ENCODE peak calls at places on chromosomes 5 and 9, in six cellular contexts. V is tibial artery, Z is spleen, O is ascending aorta, Y is adipocyte, G is keratinocyte. K is an unnamed sample. For H3K4me1 and H3K9me3, the result is how much of the 10 kb centered on the place peaks cover.

GRCh38 chr5:119537704-119538103 is 85.4 kb downstream of the HSD17B4 start:
- DNase-seq in V (no peak), Z (no peak), O (no peak), Y (no peak), G (peak), K (no peak)

GRCh38 chr5:177542816-177543472 is 11.4 kb downstream of the FAM193B start:
- DNase-seq in V (no peak), Z (no peak), O (no peak), Y (no peak), G (no peak), K (no peak)

GRCh38 chr9:91930475-91930874 is 19.6 kb downstream of the ROR2 start:
- DNase-seq in V (no peak), Z (no peak), O (no peak), Y (no peak), G (no peak), K (no peak)

GRCh38 chr9:38039907-38040682 is 28.9 kb downstream of the SHB start:
- DNase-seq in V (no peak), Z (no peak), O (no peak), Y (no peak), G (no peak), K (no peak)

GRCh38 chr5:82164109-82164956 is 113.8 kb downstream of the RPS23 start:
- DNase-seq in V (no peak), Z (no peak), O (no peak), Y (peak), G (no peak), K (peak)

GRCh38 chr5:42397267-42397666 is 26.0 kb upstream of the GHR start:
- DNase-seq in V (no peak), Z (no peak), O (no peak), Y (no peak), G (no peak), K (no peak)

GRCh38 chr9:132800038-132800648 is 77.9 kb downstream of the AK8 start:
- DNase-seq in V (peak), Z (peak), O (no peak), Y (peak), G (peak), K (peak)

GRCh38 chr5:131854134-131854533 is 57.3 kb upstream of the FNIP1 start:
- DNase-seq in V (no peak), Z (no peak), O (no peak), Y (peak), G (no peak), K (no peak)

GRCh38 chr5:113552137-113552536 is 38.6 kb downstream of the YTHDC2 start:
- DNase-seq in V (no peak), Z (no peak), O (no peak), Y (no peak), G (no peak), K (no peak)

GRCh38 chr9:87725356-87725899 is 491 bp upstream of the CTSL start:
- DNase-seq in V (peak), Z (no peak), O (no peak), Y (peak), G (no peak), K (peak)

GRCh38 chr5:34022131-34022705 is 14.4 kb upstream of the AMACR start:
- DNase-seq in V (no peak), Z (no peak), O (no peak), Y (no peak), G (no peak), K (no peak)

GRCh38 chr5:142690641-142691040 is 4.8 kb upstream of the FGF1 start:
- DNase-seq in V (no peak), Z (no peak), O (no peak), Y (no peak), G (no peak), K (no peak)

GRCh38 chr9:114177423-114178064 is 22.2 kb downstream of the COL27A1 start:
- DNase-seq in V (no peak), Z (peak), O (no peak), Y (peak), G (no peak), K (peak)

GRCh38 chr5:98458726-98459125 is 314.7 kb upstream of the RGMB start:
- DNase-seq in V (no peak), Z (no peak), O (no peak), Y (peak), G (no peak), K (no peak)

GRCh38 chr5:66923922-66924321 is 272.7 kb downstream of the CD180 start:
- DNase-seq in V (no peak), Z (no peak), O (no peak), Y (no peak), G (no peak), K (no peak)

GRCh38 chr5:126471875-126472537 is 48.8 kb downstream of the GRAMD2B start:
- DNase-seq in V (no peak), Z (no peak), O (no peak), Y (peak), G (no peak), K (no peak)

GRCh38 chr5:98109561-98110006 is 663.9 kb upstream of the RGMB start:
- DNase-seq in V (no peak), Z (no peak), O (no peak), Y (peak), G (no peak), K (no peak)

DNA sequence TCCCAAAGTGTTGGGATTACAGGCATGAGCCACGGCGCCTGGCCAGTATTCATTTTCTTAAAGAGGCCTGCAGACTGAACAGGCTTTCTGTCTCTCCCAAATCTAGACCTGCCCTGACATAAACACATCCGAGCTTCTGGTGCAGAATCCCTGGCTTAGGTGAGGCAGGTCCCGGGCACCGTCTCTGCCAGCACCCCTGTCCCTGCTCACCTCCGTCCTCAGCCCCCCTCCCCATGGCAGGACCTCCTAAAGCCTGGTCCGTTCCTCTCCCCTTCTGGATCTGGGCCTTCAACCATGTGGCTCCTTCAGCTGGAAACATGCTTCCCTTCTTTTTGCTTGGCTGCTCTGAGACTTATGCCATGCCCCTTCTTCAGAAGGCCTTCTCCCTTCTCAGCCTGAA is 22.7 kb upstream of the RXRA start:
- DNase-seq in V (peak), Z (peak), O (no peak), Y (no peak), G (no peak), K (no peak)
- H3K4me3 ChIP-seq in V (no peak), Z (no peak), O (no peak), Y (no peak), G (no peak), K (no peak)

GRCh38 chr5:125220284-125220683 is 473.8 kb upstream of the ZNF608 start:
- DNase-seq in V (no peak), Z (no peak), O (no peak), Y (no peak), G (no peak), K (no peak)
- H3K4me1 ChIP-seq in V (under half), Z (under half), O (under half), Y (under half), G (under half), K (under half)

GRCh38 chr9:96818535-96818934 is 35.8 kb downstream of the ZNF782 start:
- DNase-seq in V (no peak), Z (no peak), O (no peak), Y (no peak), G (no peak), K (no peak)

GRCh38 chr9:96813607-96814006 is 35.7 kb upstream of the ZNF510 start:
- DNase-seq in V (no peak), Z (no peak), O (no peak), Y (no peak), G (no peak), K (no peak)

GRCh38 chr9:96817973-96818372 is 36.3 kb downstream of the ZNF782 start:
- DNase-seq in V (no peak), Z (no peak), O (no peak), Y (no peak), G (no peak), K (no peak)
- H3K9me3 ChIP-seq in V (half or more), Z (half or more), O (half or more), Y (half or more), G (under half), K (half or more)

DNA sequence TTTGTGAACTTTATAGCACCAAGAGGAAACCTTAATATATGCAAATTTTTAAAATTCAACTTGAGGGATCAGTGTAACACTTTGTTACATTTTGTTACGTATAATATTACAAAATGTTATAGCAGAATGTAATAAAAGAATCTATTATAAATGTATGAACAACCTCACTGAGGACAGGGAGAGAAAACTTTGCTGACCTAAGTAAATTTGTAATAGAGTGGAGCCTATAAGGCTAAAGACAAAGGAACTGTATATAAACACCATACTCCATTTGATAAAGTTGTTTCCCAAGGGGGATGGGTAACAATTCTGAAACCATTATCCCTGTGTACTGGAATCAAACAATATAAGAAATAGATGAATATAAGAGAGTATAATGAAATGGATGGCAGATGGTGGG is 77.3 kb downstream of the ANGPTL2 start:
- DNase-seq in V (no peak), Z (no peak), O (no peak), Y (no peak), G (no peak), K (no peak)
- H3K4me3 ChIP-seq in V (no peak), Z (no peak), O (no peak), Y (no peak), G (no peak), K (no peak)

GRCh38 chr5:172772112-172772906 is 1.3 kb upstream of the DUSP1 start:
- DNase-seq in V (peak), Z (peak), O (peak), Y (peak), G (no peak), K (peak)

GRCh38 chr5:172775326-172776234 is 4.6 kb upstream of the DUSP1 start:
- DNase-seq in V (peak), Z (peak), O (peak), Y (peak), G (no peak), K (no peak)

GRCh38 chr5:172773481-172774469 is 2.8 kb upstream of the DUSP1 start:
- DNase-seq in V (peak), Z (peak), O (no peak), Y (peak), G (no peak), K (no peak)

GRCh38 chr5:172776235-172776594 is 5.2 kb upstream of the DUSP1 start:
- DNase-seq in V (no peak), Z (no peak), O (no peak), Y (no peak), G (no peak), K (no peak)

DNA sequence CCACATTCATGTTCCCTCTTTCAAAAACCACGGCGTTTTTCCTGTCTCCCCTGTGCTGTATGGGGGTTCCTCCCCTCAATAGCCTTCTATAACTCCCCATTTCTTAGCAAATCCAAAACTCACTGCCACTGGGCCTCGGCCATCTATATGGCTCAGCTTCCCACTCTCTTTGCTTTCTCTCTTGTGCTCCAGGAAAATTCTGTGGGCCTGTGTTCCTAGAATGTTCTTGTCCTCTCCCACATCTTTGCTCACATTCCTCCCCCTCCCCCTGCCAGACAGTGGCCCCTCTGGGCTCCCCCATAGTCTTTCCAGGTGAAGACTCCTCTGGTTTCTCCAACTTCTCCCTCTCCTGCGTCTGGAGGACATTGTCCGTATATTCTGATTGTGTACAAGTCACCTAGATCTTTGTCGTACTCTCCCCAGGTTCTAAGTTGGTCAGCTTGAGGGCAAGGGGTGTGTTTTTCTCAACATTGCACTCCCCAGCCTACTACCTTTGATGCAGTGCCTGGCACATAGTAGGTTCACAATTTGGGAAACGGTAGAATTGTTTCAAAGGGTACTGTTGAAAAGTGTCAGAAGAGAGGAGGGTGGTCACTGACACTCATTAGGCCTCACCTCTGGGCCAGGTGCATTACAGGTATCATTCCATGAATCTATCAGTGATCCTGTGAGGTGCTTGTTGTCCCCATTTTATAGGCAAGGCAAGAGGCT is 3.7 kb upstream of the DUSP1 start:
- DNase-seq in V (peak), Z (no peak), O (no peak), Y (no peak), G (no peak), K (no peak)
- H3K4me1 ChIP-seq in V (under half), Z (half or more), O (under half), Y (half or more), G (under half), K (under half)

GRCh38 chr5:141431286-141431685 is 979 bp downstream of the PCDHGA12 start:
- DNase-seq in V (no peak), Z (no peak), O (no peak), Y (no peak), G (no peak), K (no peak)
- H3K9me3 ChIP-seq in V (half or more), Z (half or more), O (half or more), Y (under half), G (under half), K (half or more)